ENCODE peak calls at places on chromosomes 11 and 22, in six cellular contexts. E is dorsolateral prefrontal cortex, I is IMR-90, H is AG04450, A is breast epithelium, Q is fibroblast of pulmonary artery. B is an unnamed sample.
A peak's percentile ranks its signal among the peaks of the same experiment; 100 is the strongest.

GRCh38 chr22:47307326-47307725 is 544.9 kb downstream of the TBC1D22A start:
- DNase-seq in I (peak; percentile 57), H (peak; percentile 13), Q (peak; percentile 37), A (no peak), E (no peak), B (peak; percentile 64)

GRCh38 chr11:10823152-10823579 is 14.4 kb upstream of the EIF4G2 start:
- DNase-seq in H (no peak), I (no peak), A (no peak), Q (no peak), E (no peak), B (no peak)

GRCh38 chr11:77668760-77669159 is 31.2 kb upstream of the CLNS1A start:
- DNase-seq in A (no peak), E (no peak), I (peak; percentile 62), Q (no peak), H (no peak), B (no peak)

GRCh38 chr11:44279483-44279882 is 30.5 kb downstream of the ALX4 start:
- DNase-seq in I (no peak), E (no peak), H (no peak), A (no peak), Q (no peak), B (no peak)

GRCh38 chr11:98115873-98116272 is 904.9 kb upstream of the CNTN5 start:
- DNase-seq in I (no peak), E (no peak), H (no peak), A (no peak), Q (no peak), B (no peak)

GRCh38 chr11:10444725-10445286 is 10.3 kb upstream of the AMPD3 start:
- DNase-seq in E (no peak), A (no peak), Q (no peak), I (no peak), H (no peak), B (no peak)

GRCh38 chr11:63564056-63564784 is 1.0 kb upstream of the PLAAT2 start:
- DNase-seq in H (no peak), A (peak; percentile 15), I (no peak), E (peak; percentile 48), Q (no peak), B (no peak)

GRCh38 chr11:76210920-76211851 is 4.9 kb upstream of the WNT11 start:
- DNase-seq in I (no peak), A (no peak), H (no peak), E (no peak), Q (no peak), B (no peak)

GRCh38 chr22:31144223-31144622 is 3.9 kb upstream of the PLA2G3 start:
- DNase-seq in I (peak; percentile 50), Q (peak; percentile 45), H (no peak), E (no peak), A (no peak), B (no peak)

GRCh38 chr11:45736424-45736823 is 68.5 kb upstream of the SLC35C1 start:
- DNase-seq in A (peak; percentile 20), I (peak; percentile 19), H (no peak), Q (peak; percentile 52), E (no peak), B (no peak)

GRCh38 chr11:14386895-14387480 is 28.0 kb upstream of the RRAS2 start:
- DNase-seq in A (no peak), E (peak; percentile 59), I (peak; percentile 89), Q (peak; percentile 89), H (no peak), B (no peak)

GRCh38 chr22:27880778-27881394 is 38.2 kb downstream of the PITPNB start:
- DNase-seq in E (no peak), Q (peak; percentile 89), I (peak; percentile 86), A (no peak), H (peak; percentile 72), B (no peak)

GRCh38 chr22:48055827-48056226 is 1293.4 kb downstream of the TBC1D22A start:
- DNase-seq in I (no peak), Q (no peak), E (no peak), H (no peak), A (peak; percentile 39), B (peak; percentile 54)

GRCh38 chr22:38177926-38178604 is 3.6 kb downstream of the PLA2G6 start:
- DNase-seq in Q (peak; percentile 91), I (peak; percentile 89), E (no peak), H (peak; percentile 53), A (peak; percentile 87), B (no peak)

GRCh38 chr11:66835762-66836405 is 7.4 kb upstream of the RCE1 start:
- DNase-seq in E (no peak), H (no peak), A (no peak), I (peak; percentile 65), Q (peak; percentile 66), B (no peak)

GRCh38 chr11:17277024-17277584 is 565 bp downstream of the NUCB2 start:
- DNase-seq in E (no peak), I (peak; percentile 63), H (no peak), Q (peak; percentile 50), A (peak; percentile 22), B (no peak)

GRCh38 chr22:36762687-36763260 is 13.1 kb downstream of the IFT27 start:
- DNase-seq in I (peak; percentile 68), E (no peak), A (no peak), H (peak; percentile 84), Q (peak; percentile 45), B (peak; percentile 78)

GRCh38 chr22:37817705-37818311 is 5.4 kb upstream of the GALR3 start:
- DNase-seq in Q (peak; percentile 82), H (no peak), E (peak; percentile 70), A (peak; percentile 71), I (peak; percentile 68), B (peak; percentile 96)

GRCh38 chr11:61907871-61908729 is 9.3 kb downstream of the RAB3IL1 start:
- DNase-seq in H (no peak), Q (no peak), E (no peak), I (no peak), A (no peak), B (no peak)
- TF ChIP-seq CTCF in H (no peak), Q (no peak), E (no peak), I (no peak), A (no peak), B (no peak)

DNA sequence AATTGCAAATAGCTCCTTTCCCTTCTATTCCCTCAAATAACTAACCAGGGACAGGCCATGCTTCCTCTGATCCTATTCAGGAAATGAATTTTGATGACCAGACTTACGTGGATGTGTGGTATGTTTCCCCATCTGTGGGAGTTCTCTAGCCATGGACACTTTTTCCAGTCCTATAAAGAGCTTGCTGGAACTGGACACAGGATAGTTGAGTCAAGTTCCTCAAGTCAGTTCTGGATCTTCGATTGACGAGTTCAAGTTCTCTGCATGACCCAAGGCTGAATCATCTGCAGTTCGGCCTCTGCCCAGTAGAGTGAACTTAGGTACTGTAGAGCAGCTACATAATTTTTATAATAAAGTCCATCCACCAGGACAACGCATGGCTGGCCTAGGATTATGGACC is 52.7 kb upstream of the CCND1 start:
- DNase-seq in I (peak; percentile 87), E (no peak), A (no peak), H (peak; percentile 23), Q (peak; percentile 65), B (no peak)
- TF ChIP-seq CTCF in I (peak; percentile 38), E (no peak), A (no peak), H (peak; percentile 45), Q (peak; percentile 49), B (peak; percentile 17)

GRCh38 chr11:58055806-58056401 is 25.2 kb downstream of the OR6Q1 start:
- DNase-seq in H (no peak), I (no peak), E (no peak), A (no peak), Q (no peak), B (no peak)
- TF ChIP-seq CTCF in H (no peak), I (no peak), E (no peak), A (no peak), Q (no peak), B (no peak)

DNA sequence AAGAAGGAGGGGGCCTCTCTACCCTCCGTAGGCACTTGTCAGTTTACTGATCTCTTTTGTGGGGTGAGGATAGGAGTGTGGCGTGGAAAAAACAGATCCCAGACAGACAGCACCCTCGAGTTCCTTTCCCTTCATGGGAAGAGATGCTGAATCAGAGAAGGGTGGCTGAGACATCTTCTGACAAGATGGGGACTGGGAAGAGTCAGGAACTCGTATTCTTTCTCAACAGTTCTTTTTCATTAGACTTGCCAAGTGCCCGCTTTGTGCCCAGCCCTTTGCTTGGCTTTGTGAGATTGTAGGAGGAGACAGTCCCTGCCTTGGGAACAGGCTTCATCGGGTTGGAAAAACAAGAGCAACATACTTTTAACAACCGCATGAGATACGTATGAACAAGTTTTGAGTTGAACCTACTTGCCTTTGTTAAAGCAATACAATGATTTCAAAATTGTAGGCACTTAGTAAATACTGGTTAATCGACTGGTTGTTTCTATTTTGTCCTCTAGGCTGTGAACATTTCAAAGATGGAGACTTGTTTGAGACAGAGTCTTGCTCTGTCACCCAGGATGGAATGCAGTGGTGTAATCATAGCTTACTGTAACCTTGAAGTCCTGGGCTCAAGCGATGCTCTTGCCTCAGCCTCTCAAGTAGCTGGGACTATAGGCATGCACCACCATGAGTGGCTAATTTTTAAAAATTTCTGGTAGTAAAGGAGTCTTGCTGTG is 1.1 kb downstream of the RRM1 start:
- DNase-seq in I (peak; percentile 78), Q (peak; percentile 66), E (no peak), H (no peak), A (no peak), B (no peak)
- TF ChIP-seq CTCF in I (no peak), Q (no peak), E (no peak), H (no peak), A (no peak), B (no peak)

DNA sequence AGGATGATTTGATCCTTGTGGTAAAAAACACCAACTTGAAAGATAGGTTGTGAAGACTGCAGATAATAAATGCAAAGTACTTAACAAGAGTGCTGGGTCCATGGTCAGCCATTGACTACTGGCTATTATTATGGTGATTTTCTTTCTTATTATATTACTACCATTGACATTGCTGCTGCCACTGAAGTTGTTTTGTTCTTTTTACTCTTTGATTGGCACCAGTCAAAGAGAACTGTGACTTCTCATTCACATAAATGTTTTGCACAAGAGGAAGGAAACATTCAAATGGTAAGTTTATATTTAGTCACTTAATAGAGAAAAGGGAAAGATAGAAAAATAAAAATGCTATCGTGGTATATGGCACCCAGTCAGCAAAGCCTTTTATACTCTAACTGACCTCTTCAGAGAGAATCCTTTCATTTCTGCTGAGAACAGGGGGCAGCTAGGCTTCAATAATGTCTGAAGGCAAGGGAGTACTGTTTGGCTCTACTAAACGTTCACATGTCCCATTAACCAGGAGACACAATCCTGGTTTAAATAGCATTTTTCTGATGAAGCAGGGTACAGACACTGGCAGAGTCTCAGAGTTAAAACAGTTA is 64.8 kb downstream of the LRRC4C start:
- DNase-seq in I (no peak), A (no peak), E (no peak), H (no peak), Q (no peak), B (no peak)
- TF ChIP-seq CTCF in I (no peak), A (no peak), E (no peak), H (no peak), Q (no peak), B (no peak)

DNA sequence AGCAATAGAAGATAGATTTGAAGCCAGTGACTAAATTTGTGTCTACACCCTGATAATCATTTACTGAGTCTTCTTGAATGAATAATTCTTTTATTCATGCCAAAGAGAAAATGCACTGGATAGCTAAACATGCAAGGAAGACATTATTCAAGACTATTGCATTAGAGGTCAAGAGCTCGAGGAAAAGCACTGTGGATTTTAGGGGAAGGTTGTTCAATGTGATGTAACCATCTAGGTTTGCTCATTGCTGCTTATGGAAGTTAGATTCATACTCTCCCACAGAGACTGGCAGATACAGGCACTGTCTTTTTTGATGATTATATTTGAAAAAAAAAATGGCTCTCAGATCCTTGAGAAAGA is 682.1 kb downstream of the KCNA4 start:
- DNase-seq in Q (no peak), A (no peak), I (peak; percentile 37), H (no peak), E (no peak), B (no peak)
- TF ChIP-seq CTCF in Q (no peak), A (no peak), I (no peak), H (no peak), E (no peak), B (no peak)

GRCh38 chr22:45905924-45906865 is 70.8 kb downstream of the WNT7B start:
- DNase-seq in H (peak; percentile 23), Q (peak; percentile 64), E (no peak), I (peak; percentile 62), A (no peak), B (no peak)
- TF ChIP-seq CTCF in H (peak; percentile 22), Q (no peak), E (no peak), I (peak; percentile 1), A (no peak), B (peak; percentile 13)

B was measured in osteocyte.